ENCODE peak calls at places on chromosomes 16 and 17, in seven cellular contexts. V, Y, R, F, Q, I and C are unnamed samples.
A peak's percentile ranks its signal among the peaks of the same experiment; 100 is the strongest.

GRCh38 chr17:21239680-21240374 is 13.4 kb downstream of the NATD1 start:
- DNase-seq in V (peak; percentile 20), Y (no peak), R (no peak), F (no peak), Q (no peak), I (no peak), C (peak; percentile 59)

GRCh38 chr16:9119795-9120194 is 28.4 kb downstream of the HAPSTR1 start:
- DNase-seq in V (peak; percentile 80), Y (no peak), R (no peak), F (no peak), Q (no peak), I (no peak), C (peak; percentile 54)

GRCh38 chr17:75240394-75241142 is 20.8 kb downstream of the GGA3 start:
- DNase-seq in V (no peak), Y (no peak), R (peak; percentile 35), F (no peak), Q (peak; percentile 18), I (no peak), C (peak; percentile 67)

GRCh38 chr16:72974142-72974769 is 73.7 kb downstream of the ZFHX3 start:
- DNase-seq in V (no peak), Y (no peak), R (no peak), F (no peak), Q (no peak), I (peak; percentile 75), C (no peak)

GRCh38 chr16:71929048-71929447 is 33.7 kb downstream of the IST1 start:
- DNase-seq in V (peak; percentile 87), Y (no peak), R (no peak), F (no peak), Q (no peak), I (no peak), C (peak; percentile 87)

GRCh38 chr17:51120357-51120738 is 320 bp downstream of the SPAG9 start:
- DNase-seq in V (peak; percentile 45), Y (peak; percentile 21), R (no peak), F (peak; percentile 73), Q (peak; percentile 37), I (no peak), C (no peak)

GRCh38 chr16:65510850-65511249 is 389.0 kb upstream of the CDH11 start:
- DNase-seq in V (peak; percentile 88), Y (no peak), R (no peak), F (no peak), Q (no peak), I (no peak), C (peak; percentile 7)

GRCh38 chr17:78762007-78762406 is 20.1 kb downstream of the CYTH1 start:
- DNase-seq in V (no peak), Y (no peak), R (no peak), F (no peak), Q (no peak), I (no peak), C (peak; percentile 42)

GRCh38 chr17:48954300-48954755 is 9.7 kb upstream of the SNF8 start:
- DNase-seq in V (peak; percentile 63), Y (no peak), R (peak; percentile 69), F (no peak), Q (no peak), I (no peak), C (peak; percentile 79)

GRCh38 chr16:81635336-81635947 is 143.6 kb upstream of the PLCG2 start:
- DNase-seq in V (no peak), Y (no peak), R (no peak), F (no peak), Q (no peak), I (no peak), C (no peak)

GRCh38 chr16:67430504-67431076 is 331 bp upstream of the HSD11B2 start:
- DNase-seq in V (no peak), Y (no peak), R (no peak), F (no peak), Q (no peak), I (peak; percentile 56), C (no peak)

GRCh38 chr16:4193920-4194319 is 48.0 kb downstream of the SRL start:
- DNase-seq in V (no peak), Y (no peak), R (no peak), F (no peak), Q (no peak), I (no peak), C (no peak)